ENCODE peak calls at places on chromosome 21, in nine cellular contexts. F is Calu3, S is AG09309, T is esophagus squamous epithelium, A is cardiac muscle cell, D is type B pancreatic cell, K is AG10803, I is heart right ventricle, W is left ventricle myocardium inferior. Y is an unnamed sample.

GRCh38 chr21:41926068-41926806 is 27.6 kb downstream of the C2CD2 start:
- DNase-seq in I (no peak), D (no peak), T (no peak), K (peak; percentile 54), S (no peak), W (no peak), F (peak; percentile 8), A (peak; percentile 64), Y (peak; percentile 55)

GRCh38 chr21:29726061-29726460 is 213.7 kb downstream of the GRIK1 start:
- DNase-seq in A (no peak), D (no peak), S (no peak), I (no peak), W (no peak), K (no peak), F (no peak), T (no peak), Y (no peak)

GRCh38 chr21:39568380-39568779 is 44.4 kb upstream of the B3GALT5 start:
- DNase-seq in I (no peak), F (no peak), S (no peak), T (no peak), K (no peak), D (no peak), A (no peak), W (no peak), Y (no peak)

GRCh38 chr21:34531399-34531798 is 19.4 kb upstream of the KCNE1 start:
- DNase-seq in F (no peak), I (no peak), D (no peak), T (no peak), K (no peak), W (no peak), S (no peak), A (no peak), Y (no peak)

GRCh38 chr21:28067015-28067414 is 925.7 kb downstream of the LTN1 start:
- DNase-seq in K (no peak), I (no peak), F (no peak), T (no peak), D (no peak), A (no peak), S (no peak), W (no peak), Y (no peak)

GRCh38 chr21:29647353-29647781 is 292.4 kb downstream of the GRIK1 start:
- DNase-seq in S (no peak), W (no peak), T (no peak), K (no peak), A (peak; percentile 85), F (no peak), I (no peak), D (no peak), Y (peak; percentile 22)

GRCh38 chr21:33373451-33373850 is 29.8 kb upstream of the IFNGR2 start:
- DNase-seq in K (peak; percentile 40), S (no peak), F (no peak), I (no peak), T (no peak), W (no peak), D (no peak), A (no peak), Y (no peak)

GRCh38 chr21:46121286-46122221 is 23.6 kb downstream of the COL6A2 start:
- DNase-seq in I (peak; percentile 3), F (no peak), W (peak; percentile 12), S (no peak), T (no peak), A (no peak), K (no peak), D (peak; percentile 64), Y (peak; percentile 29)

GRCh38 chr21:41877901-41878830 is 978 bp downstream of the PRDM15 start:
- DNase-seq in D (no peak), I (no peak), K (peak; percentile 65), F (peak; percentile 39), A (peak; percentile 66), T (no peak), W (no peak), S (no peak), Y (peak; percentile 79)

GRCh38 chr21:37536616-37537278 is 170.2 kb downstream of the DYRK1A start:
- DNase-seq in A (peak; percentile 37), W (no peak), I (no peak), S (no peak), F (no peak), K (no peak), T (no peak), D (no peak), Y (no peak)

GRCh38 chr21:16455526-16455925 is 725.7 kb downstream of the USP25 start:
- DNase-seq in I (no peak), T (no peak), S (no peak), W (no peak), F (no peak), D (no peak), A (no peak), K (no peak), Y (no peak)

GRCh38 chr21:16457498-16457897 is 727.7 kb downstream of the USP25 start:
- DNase-seq in K (no peak), D (no peak), W (no peak), F (no peak), I (peak; percentile 23), T (no peak), S (no peak), A (no peak), Y (no peak)

GRCh38 chr21:16455978-16456377 is 726.2 kb downstream of the USP25 start:
- DNase-seq in A (no peak), K (peak; percentile 17), S (no peak), I (no peak), F (no peak), T (no peak), W (no peak), D (no peak), Y (peak; percentile 21)

DNA sequence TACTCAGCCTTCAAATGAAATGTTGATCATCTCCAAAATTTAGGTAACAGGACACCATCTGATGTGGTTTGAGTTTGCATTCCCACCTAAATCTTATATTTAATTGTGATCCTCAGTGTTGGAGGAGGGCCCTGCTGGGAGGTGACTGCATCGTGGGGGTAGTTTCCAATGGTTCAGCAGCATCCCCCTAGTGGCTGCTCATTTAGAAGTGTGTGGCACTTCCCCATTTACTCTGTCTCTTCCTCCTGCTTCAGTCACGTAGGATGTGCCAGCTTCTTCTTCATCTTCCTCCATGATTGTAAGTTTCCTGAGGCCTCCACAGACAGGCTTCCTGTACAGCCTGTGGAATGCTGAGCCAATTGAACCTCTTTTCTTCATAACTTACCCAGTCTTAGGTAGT is 731.2 kb downstream of the USP25 start:
- DNase-seq in F (no peak), I (no peak), D (no peak), S (no peak), A (no peak), K (no peak), W (no peak), T (no peak), Y (no peak)
- TF ChIP-seq CTCF in F (no peak), I (no peak), D (no peak), S (no peak), A (no peak), K (no peak), W (no peak), T (no peak), Y (no peak)

GRCh38 chr21:20874202-20874601 is 124.0 kb upstream of the NCAM2 start:
- DNase-seq in W (no peak), I (no peak), A (no peak), D (no peak), K (no peak), T (no peak), F (no peak), S (no peak), Y (no peak)

GRCh38 chr21:20877976-20878375 is 120.2 kb upstream of the NCAM2 start:
- DNase-seq in T (no peak), S (no peak), D (no peak), F (no peak), A (no peak), K (no peak), I (no peak), W (no peak), Y (no peak)

GRCh38 chr21:20875741-20876140 is 122.5 kb upstream of the NCAM2 start:
- DNase-seq in D (no peak), I (no peak), W (no peak), A (no peak), T (no peak), S (no peak), K (no peak), F (no peak), Y (no peak)
- TF ChIP-seq CTCF in D (no peak), I (no peak), W (no peak), A (no peak), T (no peak), S (no peak), K (no peak), F (no peak), Y (no peak)

GRCh38 chr21:31786164-31786920 is 54.4 kb upstream of the SCAF4 start:
- DNase-seq in K (no peak), S (no peak), W (no peak), I (no peak), F (no peak), T (no peak), A (no peak), D (no peak), Y (no peak)
- TF ChIP-seq CTCF in K (no peak), S (no peak), W (no peak), I (no peak), F (no peak), T (no peak), A (no peak), D (no peak), Y (no peak)

GRCh38 chr21:25929859-25930520 is 195.2 kb downstream of the GABPA start:
- DNase-seq in F (no peak), K (no peak), T (no peak), A (peak; percentile 52), S (no peak), I (no peak), D (no peak), W (no peak), Y (peak; percentile 42)
- TF ChIP-seq CTCF in F (no peak), K (no peak), T (no peak), A (peak; percentile 17), S (no peak), I (no peak), D (no peak), W (no peak), Y (no peak)

DNA sequence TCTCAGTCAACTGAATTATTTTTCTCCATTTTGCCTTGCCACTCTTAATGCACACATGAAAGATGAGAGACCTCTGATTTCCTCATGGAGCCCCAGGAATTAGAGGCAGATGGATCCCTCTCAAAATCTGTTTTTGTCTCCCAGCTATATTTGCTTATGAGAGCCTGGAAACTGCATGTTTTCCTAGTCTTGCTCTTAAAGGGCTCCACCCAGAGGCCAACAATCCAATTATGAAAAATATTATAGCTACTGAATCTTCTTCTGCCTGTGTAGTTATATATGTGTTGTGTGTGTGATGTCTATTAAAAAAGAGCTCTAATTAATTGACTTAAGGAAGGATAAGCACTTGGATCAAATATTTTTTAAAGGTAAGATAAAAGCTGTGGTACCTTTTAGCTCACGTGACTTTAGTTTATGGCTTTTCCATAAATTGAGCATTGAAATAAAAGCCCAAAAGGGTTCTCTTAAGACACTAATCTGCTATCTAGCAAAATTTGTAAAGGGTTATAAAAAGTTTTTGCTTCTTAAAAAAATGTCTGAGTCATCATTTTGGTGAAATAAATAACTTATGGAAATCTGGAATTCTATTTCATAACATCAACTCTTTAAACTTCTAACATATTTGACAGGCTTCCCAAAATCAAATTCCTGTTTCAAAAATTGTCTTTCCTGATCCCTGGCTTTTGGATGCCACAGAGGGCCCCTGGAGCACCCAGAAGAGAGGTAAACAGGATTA is 31.2 kb upstream of the TSPEAR start:
- DNase-seq in A (peak; percentile 30), T (no peak), K (no peak), D (no peak), I (no peak), W (no peak), S (no peak), F (no peak), Y (no peak)
- TF ChIP-seq CTCF in A (peak; percentile 34), T (no peak), K (peak; percentile 37), D (peak; percentile 53), I (peak; percentile 6), W (peak; percentile 48), S (peak; percentile 30), F (no peak), Y (peak; percentile 16)

Y was measured in fibroblast of mammary gland.